ENCODE peak calls at places on chromosome 17, in five cellular contexts. M is IMR-90, J is cardiac muscle cell, A is iPS DF 6.9, V is fibroblast of lung. C is an unnamed sample. For H3K4me1, the result is how much of the 10 kb centered on the place peaks cover.

GRCh38 chr17:80082403-80083135 is 18.8 kb upstream of the GAA start:
- DNase-seq in A (no peak), V (peak), M (peak), J (peak), C (no peak)

GRCh38 chr17:75910699-75911098 is 6.0 kb upstream of the MRPL38 start:
- DNase-seq in A (no peak), J (no peak), V (no peak), M (no peak), C (no peak)

GRCh38 chr17:39872700-39873099 is 4.7 kb downstream of the ZPBP2 start:
- DNase-seq in V (peak), J (peak), A (no peak), M (peak), C (no peak)

GRCh38 chr17:42311240-42312034 is 23.1 kb downstream of the STAT5A start:
- DNase-seq in M (peak), A (no peak), J (peak), V (peak), C (no peak)

GRCh38 chr17:40095356-40095943 is 4.9 kb downstream of the NR1D1 start:
- DNase-seq in A (no peak), V (no peak), M (no peak), J (no peak), C (no peak)

GRCh38 chr17:5785343-5785742 is 201.0 kb upstream of the NLRP1 start:
- DNase-seq in M (peak), V (no peak), J (no peak), A (no peak), C (no peak)

GRCh38 chr17:81160306-81160705 is 5.0 kb upstream of the PVALEF start:
- DNase-seq in V (no peak), M (no peak), A (no peak), J (no peak), C (no peak)

GRCh38 chr17:3964203-3965122 is at the start of gene ATP2A3:
- DNase-seq in V (no peak), J (no peak), A (no peak), M (no peak), C (no peak)

GRCh38 chr17:58323420-58324408 is 4.9 kb downstream of the TSPOAP1 start:
- DNase-seq in M (no peak), J (no peak), V (no peak), A (no peak), C (no peak)

GRCh38 chr17:57530026-57530425 is 215.1 kb downstream of the CCDC182 start:
- DNase-seq in M (no peak), J (no peak), V (no peak), A (no peak), C (no peak)

GRCh38 chr17:78257810-78258322 is 26.4 kb downstream of the TMEM235 start:
- DNase-seq in J (peak), V (peak), A (no peak), M (peak), C (no peak)

GRCh38 chr17:51617876-51618455 is 357.6 kb downstream of the UTP18 start:
- DNase-seq in J (no peak), A (no peak), M (no peak), V (no peak), C (no peak)

GRCh38 chr17:60087882-60088669 is 9.4 kb upstream of the HEATR6 start:
- DNase-seq in J (peak), M (no peak), A (no peak), V (peak), C (no peak)

GRCh38 chr17:39196820-39197331 is 593 bp downstream of the CACNB1 start:
- DNase-seq in V (no peak), A (no peak), M (no peak), J (no peak), C (no peak)

GRCh38 chr17:76901542-76902197 is 33.5 kb downstream of the MGAT5B start:
- DNase-seq in A (no peak), M (no peak), J (no peak), V (no peak), C (no peak)

GRCh38 chr17:81863833-81864768 is 3.8 kb upstream of the P4HB start:
- DNase-seq in M (no peak), V (no peak), A (no peak), J (no peak), C (no peak)

GRCh38 chr17:8791248-8791909 is 7.8 kb downstream of the MFSD6L start:
- DNase-seq in V (no peak), M (no peak), J (no peak), A (no peak), C (no peak)

GRCh38 chr17:59733697-59734096 is 26.2 kb downstream of the VMP1 start:
- DNase-seq in J (no peak), V (no peak), A (no peak), M (no peak), C (no peak)

GRCh38 chr17:19013806-19014627 is 9.5 kb upstream of the FAM83G start:
- DNase-seq in J (no peak), V (no peak), A (no peak), M (no peak), C (no peak)

GRCh38 chr17:74737299-74738050 is 419 bp downstream of the RAB37 start:
- DNase-seq in A (no peak), V (no peak), M (no peak), J (peak), C (no peak)

GRCh38 chr17:77363821-77364361 is 223.1 kb downstream of the SEC14L1 start:
- DNase-seq in V (peak), M (peak), A (no peak), J (peak), C (no peak)

GRCh38 chr17:348692-349425 is 3.7 kb downstream of the RPH3AL start:
- DNase-seq in M (no peak), A (no peak), V (no peak), J (no peak), C (no peak)

GRCh38 chr17:45580914-45581313 is 90.4 kb upstream of the PLEKHM1 start:
- DNase-seq in A (no peak), J (no peak), M (no peak), V (no peak), C (no peak)
- H3K4me1 ChIP-seq in A (under half), J (under half), M (under half), V (under half), C (under half)

DNA sequence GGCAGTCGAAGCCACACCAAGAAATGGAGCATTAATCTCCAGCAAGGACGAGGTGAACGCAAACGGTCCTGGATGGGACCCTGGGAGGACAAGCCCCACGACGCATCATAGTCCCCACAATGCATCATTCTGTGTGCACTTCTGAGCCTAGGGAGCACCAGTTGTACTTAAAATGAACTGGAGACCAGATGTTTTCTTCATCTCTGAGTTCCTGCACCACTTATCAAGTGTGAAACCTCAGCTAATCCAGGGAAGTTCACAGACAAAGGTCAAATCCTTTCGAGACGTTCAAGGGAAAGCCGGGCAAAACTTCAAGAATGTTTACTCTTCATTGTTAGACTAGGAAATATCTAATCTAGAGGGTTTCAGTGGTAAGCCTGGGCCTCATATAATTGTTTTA is 4.6 kb upstream of the PMP22 start:
- DNase-seq in J (peak), V (no peak), M (no peak), A (no peak), C (no peak)
- H3K4me1 ChIP-seq in J (under half), V (under half), M (under half), A (under half), C (under half)

GRCh38 chr17:44083250-44083849 is 12.8 kb downstream of the G6PC3 start:
- DNase-seq in A (no peak), M (no peak), V (no peak), J (no peak), C (no peak)

GRCh38 chr17:44081681-44082080 is 11.1 kb downstream of the G6PC3 start:
- DNase-seq in J (no peak), A (no peak), V (no peak), M (no peak), C (no peak)

GRCh38 chr17:44084921-44085320 is 14.4 kb downstream of the G6PC3 start:
- DNase-seq in V (no peak), J (no peak), M (no peak), A (no peak), C (no peak)

GRCh38 chr17:44082206-44082605 is 11.7 kb downstream of the G6PC3 start:
- DNase-seq in J (no peak), M (no peak), A (no peak), V (no peak), C (no peak)

GRCh38 chr17:44084131-44084538 is 13.6 kb downstream of the G6PC3 start:
- DNase-seq in V (no peak), A (no peak), J (no peak), M (no peak), C (no peak)
- H3K4me1 ChIP-seq in V (under half), A (under half), J (under half), M (under half), C (under half)

GRCh38 chr17:63949576-63950250 is 17.6 kb upstream of the CD79B start:
- DNase-seq in M (no peak), J (no peak), A (no peak), V (no peak), C (no peak)
- H3K4me1 ChIP-seq in M (under half), J (under half), A (under half), V (under half), C (under half)

GRCh38 chr17:17822189-17822978 is 14.4 kb downstream of the SREBF1 start:
- DNase-seq in A (no peak), J (peak), V (peak), M (peak), C (no peak)

GRCh38 chr17:17823433-17824118 is 13.2 kb downstream of the SREBF1 start:
- DNase-seq in M (peak), V (peak), A (no peak), J (peak), C (peak)

GRCh38 chr17:17824780-17825614 is 11.8 kb downstream of the SREBF1 start:
- DNase-seq in M (no peak), V (no peak), A (no peak), J (no peak), C (no peak)

GRCh38 chr17:17826340-17826708 is 10.5 kb downstream of the SREBF1 start:
- DNase-seq in J (no peak), M (no peak), V (no peak), A (no peak), C (no peak)

DNA sequence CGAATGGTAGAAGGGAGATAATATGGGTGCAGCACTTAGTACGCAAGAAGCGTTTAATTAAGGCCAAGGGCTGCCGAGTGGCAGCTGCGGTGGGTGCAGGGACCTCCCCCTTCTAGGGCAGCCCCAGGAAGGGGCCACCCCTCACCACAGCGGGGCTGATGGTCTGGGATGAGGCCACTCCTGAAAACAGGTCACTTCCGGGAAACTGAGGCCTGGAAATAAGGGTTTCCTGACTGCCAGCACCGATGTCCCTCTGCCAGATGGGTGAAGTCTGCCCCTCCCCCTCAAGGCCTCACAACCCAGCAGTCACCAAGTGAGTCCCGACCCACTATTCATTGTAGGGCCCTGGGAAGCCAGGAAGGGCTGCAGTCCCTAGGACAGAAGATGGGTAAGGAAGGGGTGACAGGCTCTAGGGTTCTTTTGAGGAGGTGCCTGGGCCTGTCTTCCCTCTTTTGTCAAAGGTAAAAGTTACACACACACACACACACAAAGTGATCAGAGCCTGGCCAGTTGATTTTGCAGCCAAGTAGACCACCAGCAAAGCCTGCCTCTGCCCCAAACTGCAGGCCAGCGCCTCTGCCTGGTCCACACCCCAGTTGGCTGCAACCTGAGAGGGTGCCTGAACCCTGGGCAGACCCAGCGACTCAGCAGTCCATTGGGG is 12.5 kb downstream of the SREBF1 start:
- DNase-seq in J (no peak), V (no peak), A (no peak), M (no peak), C (no peak)
- H3K4me1 ChIP-seq in J (under half), V (half or more), A (under half), M (half or more), C (half or more)

GRCh38 chr17:66511125-66511524 is 208.7 kb downstream of the PRKCA start:
- DNase-seq in M (no peak), J (no peak), A (no peak), V (no peak), C (no peak)
- H3K4me1 ChIP-seq in M (under half), J (under half), A (under half), V (under half), C (under half)

C was measured in esophagus squamous epithelium.